ENCODE peak calls at places on chromosomes 2 and 18, in seven cellular contexts. X is cardiac fibroblast; Q is fibroblast of the aortic adventitia; E is Kasumi-1; V is stimulated activated CD8-positive, alpha-beta memory T cell treated with anti-CD3 and anti-CD28 coated beads, Interleukin-15, amount 100 ng/mL, for 4 hours; R is GM13977; Z is neuronal stem cell. K is an unnamed sample.

GRCh38 chr2:196955036-196955435 is 28.5 kb upstream of the PGAP1 start:
- DNase-seq in E (no peak), Q (no peak), V (no peak), X (no peak), Z (no peak), R (no peak), K (no peak)

GRCh38 chr18:48923746-48924580 is 26.8 kb downstream of the SMAD7 start:
- DNase-seq in V (no peak), X (peak; percentile 57), Q (peak; percentile 57), E (no peak), Z (no peak), R (peak; percentile 63), K (peak; percentile 45)

GRCh38 chr2:16315911-16316310 is 349.7 kb downstream of the CYRIA start:
- DNase-seq in X (no peak), R (no peak), Q (no peak), V (no peak), E (no peak), Z (no peak), K (no peak)

GRCh38 chr2:221454459-221455105 is 117.5 kb downstream of the EPHA4 start:
- DNase-seq in X (no peak), E (no peak), Z (no peak), Q (no peak), V (no peak), R (no peak), K (no peak)

GRCh38 chr2:168105127-168105683 is 142.2 kb downstream of the STK39 start:
- DNase-seq in R (no peak), E (no peak), X (no peak), Q (no peak), Z (no peak), V (no peak), K (no peak)

GRCh38 chr2:37590119-37590571 is 81.3 kb downstream of the CDC42EP3 start:
- DNase-seq in Q (no peak), R (no peak), V (no peak), X (peak; percentile 73), Z (no peak), E (peak; percentile 22), K (no peak)

GRCh38 chr18:8826971-8827370 is 121.6 kb downstream of the MTCL1 start:
- DNase-seq in E (no peak), Z (no peak), Q (no peak), R (no peak), X (no peak), V (no peak), K (no peak)

GRCh38 chr2:121707920-121708361 is 28.7 kb downstream of the NIFK start:
- DNase-seq in Q (no peak), X (no peak), R (no peak), V (no peak), E (no peak), Z (no peak), K (no peak)

GRCh38 chr18:50775726-50776125 is 44.1 kb downstream of the MRO start:
- DNase-seq in E (no peak), V (no peak), Z (no peak), X (no peak), R (no peak), Q (no peak), K (no peak)

GRCh38 chr18:9612215-9612830 is 2.0 kb downstream of the PPP4R1 start:
- DNase-seq in Q (peak; percentile 63), R (peak; percentile 41), E (peak; percentile 88), Z (no peak), X (peak; percentile 64), V (peak; percentile 3), K (peak; percentile 45)

GRCh38 chr2:198065327-198065726 is 260.9 kb downstream of the PLCL1 start:
- DNase-seq in X (no peak), Q (no peak), V (no peak), Z (no peak), E (no peak), R (no peak), K (no peak)

GRCh38 chr2:20129320-20130274 is 78.2 kb upstream of the LAPTM4A start:
- DNase-seq in E (no peak), X (no peak), Q (no peak), V (no peak), Z (no peak), R (no peak), K (no peak)

GRCh38 chr2:178761759-178762371 is 45.4 kb downstream of the TTN start:
- DNase-seq in R (peak; percentile 27), V (no peak), Q (peak; percentile 72), Z (peak; percentile 43), E (peak; percentile 78), X (peak; percentile 73), K (peak; percentile 25)

GRCh38 chr2:207223051-207223450 is 57.3 kb upstream of the KLF7 start:
- DNase-seq in E (no peak), V (no peak), Q (no peak), Z (no peak), X (peak; percentile 78), R (peak; percentile 48), K (no peak)

GRCh38 chr18:48792141-48792540 is 158.6 kb downstream of the SMAD7 start:
- DNase-seq in Z (no peak), X (no peak), R (no peak), Q (no peak), V (no peak), E (no peak), K (no peak)

GRCh38 chr2:47688561-47688960 is 94.4 kb upstream of the MSH6 start:
- DNase-seq in V (no peak), R (no peak), X (no peak), Q (peak; percentile 2), E (no peak), Z (no peak), K (peak; percentile 65)

GRCh38 chr2:45643543-45644542 is 7.6 kb upstream of the PRKCE start:
- DNase-seq in Q (peak; percentile 42), V (peak; percentile 12), E (peak; percentile 44), Z (peak; percentile 70), X (peak; percentile 58), R (peak; percentile 90), K (peak; percentile 72)

GRCh38 chr2:197264332-197264731 is 46.2 kb downstream of the ANKRD44 start:
- DNase-seq in R (no peak), Z (no peak), V (no peak), Q (no peak), E (no peak), X (no peak), K (no peak)

GRCh38 chr18:58391113-58391892 is 237.6 kb downstream of the ALPK2 start:
- DNase-seq in R (no peak), V (no peak), E (no peak), Z (no peak), Q (peak; percentile 52), X (no peak), K (no peak)

GRCh38 chr18:58285731-58286130 is 241.7 kb downstream of the NEDD4L start:
- DNase-seq in R (no peak), X (no peak), E (no peak), Z (no peak), Q (no peak), V (no peak), K (no peak)

GRCh38 chr2:217279571-217279970 is 419.7 kb upstream of the TNP1 start:
- DNase-seq in R (no peak), X (peak; percentile 94), Q (peak; percentile 96), E (no peak), Z (no peak), V (no peak), K (no peak)

GRCh38 chr2:184346338-184346862 is 251.9 kb upstream of the ZNF804A start:
- DNase-seq in V (no peak), X (no peak), Q (no peak), E (no peak), R (no peak), Z (no peak), K (no peak)

GRCh38 chr2:182717451-182718215 is 1.6 kb downstream of the DNAJC10 start:
- DNase-seq in Q (peak; percentile 2), V (no peak), E (peak; percentile 19), X (no peak), Z (no peak), R (peak; percentile 45), K (no peak)

GRCh38 chr2:88018969-88019368 is 2.6 kb upstream of the RNU2-63P start:
- DNase-seq in R (no peak), X (no peak), E (no peak), Z (no peak), V (no peak), Q (no peak), K (no peak)

GRCh38 chr2:86393521-86394490 is 47.4 kb upstream of the KDM3A start:
- DNase-seq in Q (peak; percentile 53), V (no peak), R (no peak), E (no peak), Z (no peak), X (peak; percentile 39), K (no peak)

GRCh38 chr2:131475831-131476230 is at the start of gene TUBA3D:
- DNase-seq in E (no peak), Z (no peak), V (no peak), X (no peak), Q (no peak), R (no peak), K (no peak)

GRCh38 chr18:40096675-40097074 is 1858.4 kb upstream of the PIK3C3 start:
- DNase-seq in X (peak; percentile 19), Q (no peak), Z (no peak), R (no peak), E (no peak), V (no peak), K (no peak)

GRCh38 chr2:128312411-128312810 is 6.3 kb downstream of the HS6ST1 start:
- DNase-seq in X (no peak), V (no peak), R (no peak), Z (no peak), Q (no peak), E (no peak), K (no peak)

GRCh38 chr2:45263147-45263546 is 253.9 kb upstream of the SIX2 start:
- DNase-seq in Q (no peak), V (no peak), E (peak; percentile 3), R (no peak), X (no peak), Z (no peak), K (peak; percentile 47)

GRCh38 chr18:77131100-77131651 is 1.4 kb downstream of the MBP start:
- DNase-seq in R (no peak), X (no peak), E (peak; percentile 33), V (peak; percentile 46), Z (no peak), Q (peak; percentile 57), K (peak; percentile 80)

GRCh38 chr18:48928787-48929186 is 22.0 kb downstream of the SMAD7 start:
- DNase-seq in Z (no peak), Q (peak; percentile 69), E (peak; percentile 65), V (peak; percentile 55), X (peak; percentile 58), R (peak; percentile 69), K (peak; percentile 88)

GRCh38 chr2:112640800-112641675 is 4.7 kb upstream of the SLC20A1 start:
- DNase-seq in V (no peak), R (no peak), Q (peak; percentile 80), E (no peak), X (peak; percentile 88), Z (no peak), K (no peak)

GRCh38 chr2:25336446-25336845 is 5.3 kb downstream of the DNMT3A start:
- DNase-seq in E (no peak), Z (no peak), X (no peak), Q (no peak), R (no peak), V (no peak), K (no peak)

GRCh38 chr2:152497481-152498052 is 162.6 kb downstream of the FMNL2 start:
- DNase-seq in Q (peak; percentile 93), E (no peak), Z (no peak), V (no peak), R (peak; percentile 25), X (peak; percentile 68), K (no peak)

GRCh38 chr2:74864728-74865722 is 31.1 kb downstream of the HK2 start:
- DNase-seq in V (no peak), Z (no peak), X (peak; percentile 47), Q (peak; percentile 39), R (no peak), E (peak; percentile 34), K (no peak)

GRCh38 chr2:8575810-8576423 is 105.9 kb upstream of the ID2 start:
- DNase-seq in V (no peak), Q (no peak), R (no peak), E (no peak), X (no peak), Z (no peak), K (no peak)